ENCODE peak calls at places on chromosomes 3 and 15, in six cellular contexts. I is EL; T is fibroblast of the conjunctiva; V is Peyer's patch; U is HCT116; P is CD8-positive, alpha-beta T cell. B is an unnamed sample.

GRCh38 chr15:72888211-72888610 is 104.7 kb upstream of the ADPGK start:
- DNase-seq in I (no peak), T (no peak), V (no peak), U (no peak), P (no peak), B (no peak)

GRCh38 chr3:140917769-140918168 is 23.9 kb upstream of the SLC25A36 start:
- DNase-seq in I (no peak), T (no peak), V (no peak), U (no peak), P (no peak), B (no peak)

GRCh38 chr15:98549741-98550140 is 98.6 kb upstream of the IGF1R start:
- DNase-seq in I (no peak), T (no peak), V (no peak), U (no peak), P (no peak), B (no peak)

GRCh38 chr3:108879915-108880314 is 57.3 kb downstream of the TRAT1 start:
- DNase-seq in I (no peak), T (no peak), V (no peak), U (no peak), P (no peak), B (peak; percentile 45)

GRCh38 chr3:155070932-155071387 is 9.2 kb upstream of the MME start:
- DNase-seq in I (peak; percentile 98), T (peak; percentile 94), V (no peak), U (no peak), P (no peak), B (no peak)

GRCh38 chr15:52112203-52112750 is 298 bp downstream of the BCL2L10 start:
- DNase-seq in I (peak; percentile 19), T (no peak), V (peak; percentile 74), U (no peak), P (peak; percentile 13), B (no peak)

GRCh38 chr3:39435006-39435748 is 28.7 kb downstream of the RPSA start:
- DNase-seq in I (no peak), T (no peak), V (no peak), U (no peak), P (no peak), B (no peak)

GRCh38 chr3:58999134-58999778 is 50.6 kb downstream of the CFAP20DC start:
- DNase-seq in I (no peak), T (no peak), V (no peak), U (no peak), P (no peak), B (peak; percentile 28)

GRCh38 chr15:80567721-80568157 is 127.4 kb upstream of the ABHD17C start:
- DNase-seq in I (peak; percentile 81), T (peak; percentile 86), V (no peak), U (peak; percentile 72), P (no peak), B (peak; percentile 78)

GRCh38 chr15:47432831-47433230 is 284.5 kb upstream of the SEMA6D start:
- DNase-seq in I (peak; percentile 50), T (no peak), V (no peak), U (no peak), P (no peak), B (no peak)

GRCh38 chr3:118792191-118792590 is 242.5 kb downstream of the IGSF11 start:
- DNase-seq in I (no peak), T (no peak), V (no peak), U (no peak), P (no peak), B (peak; percentile 62)

GRCh38 chr15:56249080-56249479 is 5.4 kb upstream of the RFX7 start:
- DNase-seq in I (peak; percentile 68), T (no peak), V (no peak), U (peak; percentile 59), P (no peak), B (peak; percentile 55)

GRCh38 chr3:13553686-13554085 is 4.8 kb downstream of the FBLN2 start:
- DNase-seq in I (no peak), T (no peak), V (no peak), U (no peak), P (no peak), B (no peak)

GRCh38 chr15:88484781-88485246 is 17.3 kb downstream of the MRPS11 start:
- DNase-seq in I (peak; percentile 44), T (peak; percentile 30), V (no peak), U (no peak), P (no peak), B (no peak)

GRCh38 chr3:47347217-47347801 is 33.5 kb upstream of the PTPN23 start:
- DNase-seq in I (peak; percentile 68), T (no peak), V (no peak), U (no peak), P (no peak), B (peak; percentile 92)

GRCh38 chr3:188000361-188000861 is 153.5 kb upstream of the LPP start:
- DNase-seq in I (no peak), T (no peak), V (peak; percentile 76), U (no peak), P (no peak), B (peak; percentile 67)

GRCh38 chr3:134846943-134847342 is 51.9 kb downstream of the EPHB1 start:
- DNase-seq in I (peak; percentile 95), T (no peak), V (no peak), U (peak; percentile 51), P (no peak), B (no peak)

GRCh38 chr3:10644189-10644588 is 138.8 kb upstream of the ATP2B2 start:
- DNase-seq in I (no peak), T (no peak), V (no peak), U (no peak), P (no peak), B (no peak)

GRCh38 chr15:99708563-99708962 is 24.7 kb downstream of the LYSMD4 start:
- DNase-seq in I (peak; percentile 95), T (peak; percentile 80), V (peak; percentile 75), U (peak; percentile 79), P (no peak), B (no peak)

GRCh38 chr3:39250116-39250747 is 29.6 kb downstream of the CX3CR1 start:
- DNase-seq in I (no peak), T (no peak), V (no peak), U (no peak), P (no peak), B (no peak)

GRCh38 chr15:91887321-91887720 is 33.8 kb downstream of the SLCO3A1 start:
- DNase-seq in I (no peak), T (no peak), V (no peak), U (no peak), P (no peak), B (no peak)

GRCh38 chr3:105772635-105773034 is 96.2 kb downstream of the CBLB start:
- DNase-seq in I (no peak), T (no peak), V (no peak), U (no peak), P (no peak), B (no peak)

GRCh38 chr3:119396870-119397269 is 66.5 kb downstream of the TMEM39A start:
- DNase-seq in I (no peak), T (no peak), V (no peak), U (no peak), P (no peak), B (no peak)

GRCh38 chr3:132006605-132007204 is 28.1 kb downstream of the CPNE4 start:
- DNase-seq in I (peak; percentile 39), T (peak; percentile 13), V (no peak), U (peak; percentile 13), P (no peak), B (peak; percentile 78)

GRCh38 chr3:10561942-10562565 is 56.7 kb upstream of the ATP2B2 start:
- DNase-seq in I (no peak), T (no peak), V (no peak), U (no peak), P (no peak), B (no peak)

GRCh38 chr15:90035835-90036220 is 34.7 kb downstream of the ZNF710 start:
- DNase-seq in I (no peak), T (no peak), V (peak; percentile 41), U (no peak), P (no peak), B (no peak)

GRCh38 chr3:123244128-123244527 is 42.4 kb downstream of the SEC22A start:
- DNase-seq in I (no peak), T (no peak), V (no peak), U (no peak), P (no peak), B (no peak)

GRCh38 chr3:55500555-55501340 is 13.6 kb upstream of the WNT5A start:
- DNase-seq in I (peak; percentile 57), T (no peak), V (no peak), U (no peak), P (no peak), B (no peak)

GRCh38 chr3:184805351-184806038 is 6.5 kb upstream of the VPS8 start:
- DNase-seq in I (no peak), T (no peak), V (no peak), U (no peak), P (no peak), B (no peak)